ENCODE peak calls at places on chromosomes 2 and 18, in four cellular contexts. Y, T, Q and C are unnamed samples.

GRCh38 chr2:119659601-119660342 is 19.2 kb upstream of the TMEM177 start:
- DNase-seq in T (peak), Q (peak), Y (no peak), C (no peak)

GRCh38 chr2:139034064-139034463 is 253.9 kb upstream of the NXPH2 start:
- DNase-seq in T (no peak), Q (no peak), Y (no peak), C (no peak)

GRCh38 chr2:45399040-45399784 is 211.9 kb downstream of the SRBD1 start:
- DNase-seq in Y (no peak), T (no peak), Q (no peak), C (no peak)

GRCh38 chr18:79543861-79544385 is 135.7 kb upstream of the CTDP1 start:
- DNase-seq in Q (no peak), T (no peak), Y (no peak), C (no peak)

GRCh38 chr2:17166506-17166905 is 351.7 kb downstream of the RAD51AP2 start:
- DNase-seq in Y (no peak), T (peak), Q (no peak), C (no peak)

GRCh38 chr2:226087505-226088365 is 688.2 kb downstream of the NYAP2 start:
- DNase-seq in Q (no peak), T (no peak), Y (no peak), C (no peak)

GRCh38 chr2:212842544-212843185 is 304.1 kb upstream of the ERBB4 start:
- DNase-seq in T (peak), Q (no peak), Y (no peak), C (no peak)

GRCh38 chr2:222936705-222937104 is 75.9 kb downstream of the ACSL3 start:
- DNase-seq in Q (no peak), T (no peak), Y (no peak), C (no peak)

GRCh38 chr2:196177124-196177523 is 5.7 kb upstream of the STK17B start:
- DNase-seq in Q (no peak), T (no peak), Y (no peak), C (no peak)

GRCh38 chr2:43758738-43759137 is 15.1 kb upstream of the DYNC2LI1 start:
- DNase-seq in T (peak), Q (no peak), Y (no peak), C (no peak)

GRCh38 chr2:120347387-120348010 is 1.6 kb downstream of the INHBB start:
- DNase-seq in Y (peak), Q (peak), T (peak), C (no peak)

GRCh38 chr2:190804182-190804795 is 76.3 kb upstream of the GLS start:
- DNase-seq in Y (no peak), T (peak), Q (no peak), C (no peak)

GRCh38 chr2:110116033-110116710 is 550 bp upstream of the MALL start:
- DNase-seq in T (peak), Q (no peak), Y (no peak), C (no peak)

GRCh38 chr2:58045580-58046334 is 849 bp upstream of the VRK2 start:
- DNase-seq in T (no peak), Y (no peak), Q (no peak), C (no peak)